ENCODE peak calls at places on chromosomes 3 and 15, in ten cellular contexts. L, E, O, V, K, A, T, W, H and S are unnamed samples.

GRCh38 chr3:66468016-66468735 is 32.6 kb downstream of the LRIG1 start:
- DNase-seq in L (no peak), E (no peak), O (no peak), V (no peak), K (no peak), A (peak), T (no peak), W (no peak), H (no peak), S (no peak)

GRCh38 chr3:15512173-15512572 is 9.3 kb downstream of the COLQ start:
- DNase-seq in L (no peak), E (peak), O (no peak), V (no peak), K (no peak), A (peak), T (no peak), W (no peak), H (no peak), S (no peak)

GRCh38 chr3:107450254-107450653 is 72.5 kb upstream of the BBX start:
- DNase-seq in L (no peak), E (no peak), O (no peak), V (no peak), K (peak), A (peak), T (no peak), W (no peak), H (no peak), S (no peak)

GRCh38 chr3:126530171-126531050 is 6.5 kb downstream of the CHST13 start:
- DNase-seq in L (no peak), E (no peak), O (peak), V (no peak), K (no peak), A (no peak), T (no peak), W (no peak), H (no peak), S (no peak)

GRCh38 chr3:32373844-32374243 is 17.8 kb upstream of the CMTM7 start:
- DNase-seq in L (no peak), E (no peak), O (no peak), V (no peak), K (no peak), A (no peak), T (no peak), W (no peak), H (no peak), S (no peak)

GRCh38 chr15:45536951-45537350 is 14.4 kb upstream of the SLC30A4 start:
- DNase-seq in L (no peak), E (no peak), O (no peak), V (no peak), K (no peak), A (peak), T (no peak), W (no peak), H (no peak), S (no peak)

GRCh38 chr3:123543950-123544349 is 40.9 kb downstream of the HACD2 start:
- DNase-seq in L (no peak), E (no peak), O (no peak), V (no peak), K (no peak), A (no peak), T (no peak), W (no peak), H (no peak), S (no peak)

GRCh38 chr3:45665101-45665572 is 24.1 kb upstream of the SACM1L start:
- DNase-seq in L (peak), E (no peak), O (no peak), V (peak), K (peak), A (peak), T (peak), W (no peak), H (no peak), S (no peak)

GRCh38 chr3:116263842-116264545 is 181.3 kb downstream of the LSAMP start:
- DNase-seq in L (no peak), E (no peak), O (no peak), V (peak), K (no peak), A (no peak), T (no peak), W (no peak), H (no peak), S (peak)

GRCh38 chr3:160856450-160856849 is 100.4 kb downstream of the PPM1L start:
- DNase-seq in L (no peak), E (no peak), O (no peak), V (no peak), K (no peak), A (no peak), T (no peak), W (no peak), H (no peak), S (no peak)

GRCh38 chr3:64267774-64268604 is 42.7 kb upstream of the PRICKLE2 start:
- DNase-seq in L (no peak), E (peak), O (peak), V (no peak), K (peak), A (peak), T (no peak), W (no peak), H (no peak), S (peak)

GRCh38 chr3:10992946-10993728 is 589 bp downstream of the SLC6A1 start:
- DNase-seq in L (no peak), E (no peak), O (no peak), V (no peak), K (no peak), A (no peak), T (no peak), W (no peak), H (no peak), S (no peak)

GRCh38 chr3:141561426-141562034 is 74.7 kb downstream of the RASA2 start:
- DNase-seq in L (no peak), E (peak), O (no peak), V (peak), K (peak), A (peak), T (peak), W (no peak), H (no peak), S (no peak)

GRCh38 chr3:32743934-32744333 is 58.9 kb downstream of the CNOT10 start:
- DNase-seq in L (no peak), E (no peak), O (no peak), V (no peak), K (no peak), A (peak), T (no peak), W (no peak), H (no peak), S (no peak)

GRCh38 chr15:52013151-52013791 is 5.7 kb upstream of the MAPK6 start:
- DNase-seq in L (no peak), E (no peak), O (no peak), V (peak), K (peak), A (peak), T (no peak), W (no peak), H (no peak), S (no peak)

GRCh38 chr15:77671274-77672056 is 38.8 kb upstream of the LINGO1 start:
- DNase-seq in L (no peak), E (no peak), O (no peak), V (no peak), K (no peak), A (no peak), T (no peak), W (no peak), H (no peak), S (no peak)

GRCh38 chr3:111725706-111726105 is 130.6 kb upstream of the ZBED2 start:
- DNase-seq in L (no peak), E (no peak), O (no peak), V (no peak), K (no peak), A (no peak), T (no peak), W (no peak), H (no peak), S (no peak)

GRCh38 chr3:43239755-43240154 is 46.6 kb upstream of the SNRK start:
- DNase-seq in L (no peak), E (no peak), O (no peak), V (no peak), K (no peak), A (no peak), T (no peak), W (no peak), H (no peak), S (no peak)

GRCh38 chr3:56086355-56086754 is 381.9 kb downstream of the ERC2 start:
- DNase-seq in L (no peak), E (peak), O (no peak), V (no peak), K (peak), A (peak), T (no peak), W (no peak), H (no peak), S (no peak)

GRCh38 chr3:28590216-28590615 is 241.6 kb upstream of the AZI2 start:
- DNase-seq in L (no peak), E (peak), O (no peak), V (no peak), K (no peak), A (peak), T (no peak), W (no peak), H (no peak), S (no peak)

GRCh38 chr15:63369296-63369695 is 12.3 kb downstream of the CA12 start:
- DNase-seq in L (no peak), E (no peak), O (no peak), V (no peak), K (no peak), A (no peak), T (no peak), W (no peak), H (no peak), S (no peak)

GRCh38 chr15:35545316-35545824 is 595 bp downstream of the DPH6 start:
- DNase-seq in L (no peak), E (peak), O (peak), V (no peak), K (peak), A (peak), T (peak), W (no peak), H (no peak), S (no peak)

GRCh38 chr3:119930286-119930685 is 148.4 kb downstream of the NR1I2 start:
- DNase-seq in L (no peak), E (no peak), O (no peak), V (no peak), K (no peak), A (no peak), T (no peak), W (no peak), H (no peak), S (no peak)

GRCh38 chr3:114389156-114389555 is 95.3 kb downstream of the TIGIT start:
- DNase-seq in L (no peak), E (no peak), O (no peak), V (no peak), K (no peak), A (no peak), T (peak), W (no peak), H (no peak), S (no peak)

GRCh38 chr3:188202358-188203138 is 48.6 kb downstream of the LPP start:
- DNase-seq in L (no peak), E (no peak), O (no peak), V (peak), K (no peak), A (no peak), T (no peak), W (no peak), H (no peak), S (no peak)

GRCh38 chr3:141452045-141452444 is 34.8 kb upstream of the RASA2 start:
- DNase-seq in L (no peak), E (peak), O (no peak), V (peak), K (peak), A (peak), T (no peak), W (no peak), H (no peak), S (no peak)

GRCh38 chr15:95940431-95940985 is 390.0 kb upstream of the NR2F2 start:
- DNase-seq in L (no peak), E (no peak), O (no peak), V (no peak), K (no peak), A (no peak), T (no peak), W (no peak), H (no peak), S (no peak)

GRCh38 chr3:191094057-191094456 is 105.0 kb upstream of the OSTN start:
- DNase-seq in L (no peak), E (peak), O (no peak), V (no peak), K (peak), A (peak), T (no peak), W (no peak), H (no peak), S (peak)

GRCh38 chr3:146117406-146118285 is 43.3 kb downstream of the PLOD2 start:
- DNase-seq in L (no peak), E (peak), O (no peak), V (peak), K (peak), A (peak), T (no peak), W (no peak), H (no peak), S (peak)

GRCh38 chr3:128297401-128298138 is 144.3 kb downstream of the EEFSEC start:
- DNase-seq in L (no peak), E (no peak), O (no peak), V (no peak), K (peak), A (peak), T (no peak), W (no peak), H (no peak), S (no peak)

GRCh38 chr3:55000546-55000945 is 72.7 kb upstream of the LRTM1 start:
- DNase-seq in L (no peak), E (peak), O (no peak), V (peak), K (peak), A (peak), T (no peak), W (no peak), H (no peak), S (peak)

GRCh38 chr3:114496021-114496434 is 202.2 kb downstream of the TIGIT start:
- DNase-seq in L (no peak), E (peak), O (no peak), V (no peak), K (peak), A (peak), T (no peak), W (no peak), H (no peak), S (peak)

GRCh38 chr3:107928084-107928445 is 162.8 kb downstream of the CD47 start:
- DNase-seq in L (no peak), E (no peak), O (no peak), V (peak), K (peak), A (peak), T (no peak), W (no peak), H (no peak), S (no peak)

GRCh38 chr15:66923438-66923881 is 141.9 kb upstream of the SMAD3 start:
- DNase-seq in L (peak), E (no peak), O (no peak), V (no peak), K (peak), A (no peak), T (peak), W (no peak), H (no peak), S (no peak)

GRCh38 chr15:73930371-73930770 is 4.1 kb downstream of the LOXL1 start:
- DNase-seq in L (no peak), E (peak), O (peak), V (no peak), K (no peak), A (peak), T (no peak), W (no peak), H (no peak), S (peak)

GRCh38 chr15:96374494-96374893 is 44.0 kb downstream of the NR2F2 start:
- DNase-seq in L (no peak), E (no peak), O (no peak), V (no peak), K (no peak), A (peak), T (no peak), W (no peak), H (no peak), S (no peak)

GRCh38 chr15:71494565-71494964 is 315.8 kb upstream of the NR2E3 start:
- DNase-seq in L (no peak), E (no peak), O (no peak), V (no peak), K (no peak), A (no peak), T (no peak), W (no peak), H (no peak), S (no peak)